ENCODE peak calls at places on chromosomes 6 and 20, in ten cellular contexts. N is stimulated activated effector memory CD8-positive, alpha-beta T cell treated with anti-CD3 and anti-CD28 coated beads, Interleukin-12 subunit alpha, Interleukin-12 subunit beta, amount 100 ng/mL, for 72 hours; R is activated T-helper 17 cell treated with anti-CD3 and anti-CD28 coated beads, Interleukin-2, amount 50 U/mL, for 72 hours; Y is left lung; O is right cardiac atrium; D is activated CD8-positive, alpha-beta memory T cell treated with anti-CD3 and anti-CD28 coated beads, Interleukin-2, amount 10 ng/mL, durations not matched to agents 7 days and 5 days; P is right lobe of liver; G is Right ventricle myocardium inferior; K is Right ventricle myocardium superior; L is activated T-cell treated with anti-CD3 and anti-CD28 coated beads, Interleukin-2, amount 50 U/mL, for 4 hours. F is an unnamed sample.

GRCh38 chr6:144346719-144347446 is 61.7 kb downstream of the UTRN start:
- ATAC-seq in R (peak), Y (peak), N (peak), G (no peak), D (no peak), L (no peak), P (no peak), O (no peak), K (no peak), F (peak)

GRCh38 chr20:2729791-2730190 is 37.2 kb downstream of the EBF4 start:
- ATAC-seq in P (no peak), Y (no peak), R (no peak), K (no peak), N (peak), O (no peak), D (no peak), L (no peak), G (no peak), F (peak)

GRCh38 chr6:35475573-35475972 is 7.4 kb downstream of the RPL10A start:
- ATAC-seq in D (no peak), Y (no peak), L (no peak), G (no peak), N (no peak), P (no peak), K (no peak), O (no peak), R (no peak), F (peak)

GRCh38 chr6:28490191-28490890 is 25.3 kb downstream of the GPX6 start:
- ATAC-seq in P (no peak), D (no peak), Y (peak), K (no peak), N (peak), L (peak), G (peak), O (no peak), R (peak), F (peak)

GRCh38 chr6:14676084-14676483 is 558.5 kb downstream of the CD83 start:
- ATAC-seq in R (peak), K (peak), G (peak), Y (peak), O (peak), D (no peak), L (no peak), P (no peak), N (peak), F (no peak)

GRCh38 chr20:9062066-9062465 is 6.8 kb upstream of the PLCB4 start:
- ATAC-seq in K (no peak), D (no peak), P (no peak), G (no peak), L (no peak), N (no peak), O (no peak), R (no peak), Y (no peak), F (no peak)

GRCh38 chr20:47304287-47304686 is 52.2 kb downstream of the ZMYND8 start:
- ATAC-seq in P (peak), N (no peak), K (peak), L (no peak), Y (peak), D (no peak), G (no peak), O (peak), R (no peak), F (peak)

GRCh38 chr20:19392344-19393140 is 180.1 kb downstream of the SLC24A3 start:
- ATAC-seq in O (no peak), L (no peak), N (no peak), K (no peak), G (no peak), P (no peak), R (no peak), D (no peak), Y (no peak), F (no peak)

GRCh38 chr6:3363296-3364025 is 93.4 kb downstream of the SLC22A23 start:
- ATAC-seq in R (peak), D (no peak), Y (peak), G (no peak), P (peak), K (peak), L (no peak), N (no peak), O (peak), F (no peak)

GRCh38 chr20:36861875-36862801 is 13.8 kb upstream of the TLDC2 start:
- ATAC-seq in P (peak), N (no peak), K (peak), G (peak), L (no peak), O (peak), R (no peak), D (no peak), Y (peak), F (peak)